ENCODE peak calls at places on chromosomes 13 and 19, in four cellular contexts. B is body of pancreas, H is A549, T is IMR-90. S is an unnamed sample.

GRCh38 chr19:46660601-46661019 is 372 bp downstream of the DACT3 start:
- DNase-seq in B (no peak), T (no peak), H (no peak), S (no peak)

GRCh38 chr19:43148233-43148632 is 38.1 kb downstream of the PSG5 start:
- DNase-seq in T (peak; percentile 93), B (no peak), H (no peak), S (peak; percentile 31)

GRCh38 chr13:106530907-106531520 is 4.4 kb downstream of the EFNB2 start:
- DNase-seq in T (no peak), H (no peak), B (no peak), S (no peak)

GRCh38 chr13:30334663-30335386 is 27.5 kb upstream of the KATNAL1 start:
- DNase-seq in B (peak; percentile 43), T (peak; percentile 4), H (peak; percentile 25), S (no peak)

GRCh38 chr19:17475541-17476115 is 5.3 kb downstream of the SLC27A1 start:
- DNase-seq in T (peak; percentile 61), B (peak; percentile 82), H (no peak), S (no peak)

GRCh38 chr19:16496613-16496983 is 404 bp downstream of the C19orf44 start:
- DNase-seq in H (no peak), B (no peak), T (peak; percentile 44), S (no peak)

GRCh38 chr13:99991013-99991805 is 9.6 kb downstream of the ZIC2 start:
- DNase-seq in T (no peak), B (no peak), H (no peak), S (no peak)

GRCh38 chr13:62643799-62644484 is 1228.3 kb upstream of the PCDH20 start:
- DNase-seq in H (no peak), B (no peak), T (no peak), S (no peak)

GRCh38 chr13:111328111-111328802 is 7.8 kb downstream of the TEX29 start:
- DNase-seq in T (no peak), B (no peak), H (no peak), S (no peak)

GRCh38 chr19:5972355-5972731 is 5.6 kb downstream of the RANBP3 start:
- DNase-seq in B (no peak), T (no peak), H (no peak), S (no peak)

GRCh38 chr13:32257649-32258048 is 57.5 kb downstream of the ZAR1L start:
- DNase-seq in T (no peak), B (no peak), H (no peak), S (no peak)

GRCh38 chr19:7492142-7493055 is 3.6 kb upstream of the PEX11G start:
- DNase-seq in T (no peak), H (no peak), B (no peak), S (no peak)

DNA sequence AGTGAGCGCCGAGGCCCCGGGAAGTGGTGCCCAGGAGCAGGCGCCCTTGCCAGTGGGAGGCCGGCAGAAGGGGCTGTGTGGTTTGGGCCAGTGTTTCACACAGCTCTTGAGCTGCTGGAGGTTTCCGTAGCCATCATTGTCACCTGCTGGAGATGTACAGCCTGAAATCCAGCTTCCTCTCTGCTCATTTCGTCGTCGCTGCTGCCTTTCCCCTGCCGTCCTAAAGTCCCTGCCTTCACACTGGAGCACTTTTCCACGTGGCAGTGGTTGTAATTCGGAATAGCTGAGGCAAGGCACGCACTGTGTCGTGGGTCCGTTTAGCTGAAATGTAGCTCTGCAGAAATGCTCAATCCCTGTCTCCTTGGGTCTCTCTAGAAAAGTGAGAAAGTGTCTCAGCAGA is 13.2 kb downstream of the DAZAP1 start:
- DNase-seq in T (no peak), H (no peak), B (no peak), S (no peak)
- TF ChIP-seq POLR2A in T (no peak), H (no peak), B (no peak), S (no peak)

GRCh38 chr19:37914908-37915307 is 7.9 kb downstream of the SIPA1L3 start:
- DNase-seq in H (no peak), T (no peak), B (no peak), S (no peak)
- TF ChIP-seq POLR2A in H (no peak), T (no peak), B (no peak), S (no peak)

GRCh38 chr19:52331757-52332156 is 4.3 kb upstream of the ZNF610 start:
- DNase-seq in T (no peak), B (no peak), H (no peak), S (no peak)

GRCh38 chr19:52335768-52336116 is 301 bp upstream of the ZNF610 start:
- DNase-seq in T (no peak), B (no peak), H (no peak), S (no peak)

GRCh38 chr19:52336976-52337375 is 933 bp downstream of the ZNF610 start:
- DNase-seq in B (no peak), H (no peak), T (peak; percentile 27), S (no peak)

GRCh38 chr19:52336117-52336811 is at the start of gene ZNF610:
- DNase-seq in H (no peak), T (peak; percentile 88), B (peak; percentile 87), S (peak; percentile 68)
- TF ChIP-seq POLR2A in H (no peak), T (peak; percentile 87), B (peak; percentile 69), S (no peak)

DNA sequence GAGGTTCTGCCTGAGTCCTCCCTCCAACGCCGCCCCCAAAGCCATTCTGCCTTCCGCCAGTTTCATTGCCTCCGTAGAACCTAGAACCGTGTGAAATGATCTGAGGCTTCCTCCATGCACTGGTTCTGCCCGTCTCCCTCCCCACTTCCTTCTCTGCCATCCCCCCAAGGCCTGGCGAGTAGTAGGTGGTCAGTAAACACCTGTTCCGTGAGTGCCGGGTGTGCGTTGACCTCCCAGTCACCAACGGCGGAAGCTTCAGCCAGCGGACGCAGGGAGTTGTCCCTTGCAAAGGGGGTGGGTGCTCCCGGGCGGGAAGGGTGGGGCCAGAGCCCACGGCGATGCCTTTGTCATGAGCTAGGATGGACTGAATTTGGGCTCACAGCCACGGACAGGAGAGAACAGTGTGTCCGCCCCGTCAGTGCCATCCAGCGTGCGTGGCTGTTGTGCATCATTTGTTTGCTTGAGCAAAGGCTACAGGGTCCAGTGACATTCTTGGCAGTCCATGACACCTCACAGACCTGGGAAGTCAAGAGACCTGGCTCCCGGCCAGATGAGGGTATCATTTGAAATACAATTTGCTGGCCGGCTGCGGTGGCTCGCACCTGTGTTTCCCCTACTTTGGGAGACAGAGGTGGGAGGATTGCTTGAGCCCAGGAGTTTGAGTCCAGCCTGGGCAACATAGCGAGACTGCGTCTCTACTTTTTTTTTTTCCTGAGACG is 43.1 kb downstream of the NFIC start:
- DNase-seq in H (no peak), B (peak; percentile 69), T (no peak), S (no peak)
- TF ChIP-seq POLR2A in H (no peak), B (no peak), T (no peak), S (no peak)

DNA sequence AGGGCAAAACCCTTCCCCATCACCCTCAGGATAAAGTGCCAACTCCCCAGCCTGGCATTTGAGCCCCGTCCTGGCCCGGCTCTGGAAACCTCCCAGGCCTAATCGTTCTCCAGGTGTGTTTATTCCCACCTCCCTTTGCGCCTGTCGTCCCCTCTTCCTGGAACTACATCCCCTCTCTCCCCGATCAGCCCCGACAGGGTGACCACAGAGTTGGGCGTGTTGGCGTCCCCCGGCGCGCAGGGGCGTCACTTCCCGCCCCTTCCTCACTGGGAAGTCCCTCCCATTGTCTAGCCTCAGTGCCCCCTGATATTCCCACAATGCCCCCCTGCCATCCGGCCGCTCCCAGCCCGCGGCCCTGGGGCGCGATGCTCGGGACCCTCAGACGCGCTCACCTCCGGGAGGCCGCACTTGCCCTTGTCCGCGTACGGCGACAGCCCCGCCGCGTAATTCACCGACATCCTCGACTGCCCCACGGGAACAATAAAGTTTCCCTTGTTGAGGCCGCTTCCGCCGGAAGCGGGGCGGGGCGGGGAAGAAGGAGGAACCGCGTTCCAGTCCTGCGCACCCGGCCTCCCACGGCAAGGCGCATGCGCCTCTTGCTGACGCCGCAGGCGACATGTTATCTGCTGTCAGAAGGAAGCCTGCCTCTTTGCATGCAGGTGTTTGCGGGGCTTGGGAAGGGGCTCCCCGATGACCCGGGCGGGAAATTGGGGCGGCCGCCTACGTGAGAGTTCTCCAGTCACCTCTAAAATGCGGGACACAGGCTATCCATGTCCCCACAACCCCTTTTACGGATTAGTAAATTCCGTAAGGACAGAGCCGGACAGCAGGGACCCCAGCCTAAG is at the start of the genes ANKRD24 and SIRT6:
- DNase-seq in B (peak; percentile 97), H (peak; percentile 94), T (peak; percentile 95), S (peak; percentile 96)
- TF ChIP-seq POLR2A in B (peak; percentile 80), H (peak; percentile 35), T (peak; percentile 54), S (peak; percentile 79)

GRCh38 chr19:39969681-39970423 is 1.1 kb upstream of the PSMC4 start:
- DNase-seq in H (no peak), B (no peak), T (no peak), S (no peak)
- TF ChIP-seq POLR2A in H (no peak), B (no peak), T (no peak), S (no peak)

DNA sequence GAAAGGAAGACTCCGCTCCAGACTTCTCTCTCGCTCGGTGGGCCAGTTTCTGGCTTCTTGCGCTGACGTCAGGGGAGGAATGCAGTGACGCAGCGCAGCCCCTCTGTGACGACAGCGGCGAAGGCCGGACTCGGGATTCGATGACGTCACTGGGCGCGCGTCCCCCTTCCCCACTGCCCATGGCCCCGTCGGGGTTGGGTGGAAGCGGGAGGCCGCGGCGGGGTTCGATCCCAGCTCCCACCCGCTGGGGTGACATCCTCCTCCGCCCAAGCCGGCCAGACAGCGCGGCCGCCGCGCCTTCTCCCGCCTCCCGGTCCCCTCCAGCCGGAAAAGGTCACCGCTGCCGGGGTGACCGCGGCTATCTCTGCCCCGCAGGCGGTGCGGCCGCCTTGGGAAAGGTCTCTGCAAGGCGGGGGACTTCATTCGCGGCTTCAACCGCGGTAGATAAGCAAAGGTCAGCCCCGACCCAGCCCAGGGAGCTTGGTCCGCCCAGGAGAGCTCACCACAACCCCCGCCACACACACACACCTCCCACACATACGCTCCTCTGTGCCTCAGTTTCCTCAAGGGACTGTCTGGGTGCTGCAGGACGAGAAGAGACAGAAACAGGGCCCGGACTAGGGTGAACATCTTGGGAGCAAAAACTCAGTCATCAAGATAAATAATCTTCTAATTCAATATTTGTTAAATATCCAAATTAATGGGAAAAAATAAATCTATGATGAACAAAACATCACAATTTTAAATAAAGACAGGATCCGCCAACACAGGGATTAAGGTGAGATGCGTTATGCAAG is 844 bp upstream of the RFX1 start:
- DNase-seq in T (no peak), B (peak; percentile 87), H (peak; percentile 36), S (peak; percentile 68)
- TF ChIP-seq POLR2A in T (peak; percentile 73), B (peak; percentile 79), H (no peak), S (peak; percentile 59)

DNA sequence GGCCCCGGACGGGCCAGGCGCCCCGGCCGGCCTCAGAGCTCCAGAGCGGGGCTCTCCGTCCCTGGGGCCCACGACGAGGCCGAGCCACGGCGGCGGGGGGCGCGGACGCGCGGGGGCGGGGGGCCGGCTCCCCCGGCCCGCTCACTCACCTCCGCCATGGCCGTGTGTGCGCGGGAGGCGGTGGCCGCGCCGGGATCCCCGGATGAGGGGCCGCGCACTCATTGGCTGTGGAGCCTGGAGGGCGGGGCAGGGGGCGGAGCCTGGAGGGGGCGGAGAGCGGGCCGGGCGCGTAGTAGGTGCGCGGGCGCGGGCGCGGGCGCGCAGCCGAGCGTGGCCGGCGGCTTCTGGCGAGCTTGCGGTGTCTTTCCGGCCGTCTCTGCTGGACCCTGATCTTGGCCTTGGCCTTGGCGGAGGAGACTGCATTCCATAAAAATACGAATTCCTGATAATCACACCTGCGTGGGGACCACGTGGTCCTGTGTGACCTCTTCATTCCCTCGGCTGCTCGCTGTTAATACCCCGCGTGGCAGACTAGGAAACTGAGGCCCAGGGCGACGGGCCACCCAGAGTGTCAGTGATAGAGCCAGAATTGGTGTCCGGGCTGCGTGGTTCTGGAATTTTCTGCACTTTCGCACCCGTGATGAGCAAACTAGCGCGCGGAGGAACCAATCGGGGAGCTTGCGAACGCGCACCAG is at the start of gene MIER2:
- DNase-seq in B (peak; percentile 84), T (peak; percentile 68), H (peak; percentile 80), S (peak; percentile 83)
- TF ChIP-seq POLR2A in B (peak; percentile 10), T (peak; percentile 64), H (peak; percentile 79), S (peak; percentile 49)